ENCODE peak calls at places on chromosomes 16 and 17, in eight cellular contexts. One of them, this sample, is unnamed.

GRCh38 chr16:56708418-56708817 is 21.5 kb upstream of the NUP93 start:
- DNase-seq in left ventricle myocardium inferior: no peak
- DNase-seq in CD4-positive, CD25-positive, alpha-beta regulatory T cell: peak; percentile 86
- DNase-seq in mesendoderm: no peak
- DNase-seq in body of pancreas: no peak
- DNase-seq in heart right ventricle: no peak
- DNase-seq in fibroblast of lung: no peak
- DNase-seq in tibial artery: no peak
- DNase-seq in this sample: peak; percentile 35

GRCh38 chr17:57463103-57463885 is 207.0 kb downstream of the MSI2 start:
- DNase-seq in left ventricle myocardium inferior: no peak
- DNase-seq in CD4-positive, CD25-positive, alpha-beta regulatory T cell: peak; percentile 75
- DNase-seq in mesendoderm: no peak
- DNase-seq in body of pancreas: no peak
- DNase-seq in heart right ventricle: no peak
- DNase-seq in fibroblast of lung: peak; percentile 36
- DNase-seq in tibial artery: no peak
- DNase-seq in this sample: no peak

GRCh38 chr16:27287887-27288286 is 19.3 kb upstream of the NSMCE1 start:
- DNase-seq in left ventricle myocardium inferior: no peak
- DNase-seq in CD4-positive, CD25-positive, alpha-beta regulatory T cell: no peak
- DNase-seq in mesendoderm: no peak
- DNase-seq in body of pancreas: no peak
- DNase-seq in heart right ventricle: no peak
- DNase-seq in fibroblast of lung: no peak
- DNase-seq in tibial artery: no peak
- DNase-seq in this sample: no peak

GRCh38 chr16:19137621-19138128 is 23.9 kb downstream of the ITPRIPL2 start:
- DNase-seq in left ventricle myocardium inferior: no peak
- DNase-seq in CD4-positive, CD25-positive, alpha-beta regulatory T cell: no peak
- DNase-seq in mesendoderm: no peak
- DNase-seq in body of pancreas: no peak
- DNase-seq in heart right ventricle: no peak
- DNase-seq in fibroblast of lung: no peak
- DNase-seq in tibial artery: no peak
- DNase-seq in this sample: no peak

GRCh38 chr16:85381738-85382592 is 231.2 kb upstream of the GSE1 start:
- DNase-seq in left ventricle myocardium inferior: no peak
- DNase-seq in CD4-positive, CD25-positive, alpha-beta regulatory T cell: no peak
- DNase-seq in mesendoderm: peak; percentile 65
- DNase-seq in body of pancreas: no peak
- DNase-seq in heart right ventricle: no peak
- DNase-seq in fibroblast of lung: no peak
- DNase-seq in tibial artery: no peak
- DNase-seq in this sample: no peak

GRCh38 chr16:4414187-4414909 is 2.0 kb downstream of the CORO7 start:
- DNase-seq in left ventricle myocardium inferior: no peak
- DNase-seq in CD4-positive, CD25-positive, alpha-beta regulatory T cell: peak; percentile 98
- DNase-seq in mesendoderm: no peak
- DNase-seq in body of pancreas: peak; percentile 26
- DNase-seq in heart right ventricle: no peak
- DNase-seq in fibroblast of lung: no peak
- DNase-seq in tibial artery: no peak
- DNase-seq in this sample: peak; percentile 89

GRCh38 chr17:73342549-73343167 is 30.9 kb upstream of the CDC42EP4 start:
- DNase-seq in left ventricle myocardium inferior: no peak
- DNase-seq in CD4-positive, CD25-positive, alpha-beta regulatory T cell: no peak
- DNase-seq in mesendoderm: no peak
- DNase-seq in body of pancreas: no peak
- DNase-seq in heart right ventricle: no peak
- DNase-seq in fibroblast of lung: no peak
- DNase-seq in tibial artery: no peak
- DNase-seq in this sample: no peak

GRCh38 chr17:74842599-74843351 is 16.9 kb downstream of the GRIN2C start:
- DNase-seq in left ventricle myocardium inferior: peak; percentile 76
- DNase-seq in CD4-positive, CD25-positive, alpha-beta regulatory T cell: no peak
- DNase-seq in mesendoderm: peak; percentile 64
- DNase-seq in body of pancreas: peak; percentile 77
- DNase-seq in heart right ventricle: peak; percentile 62
- DNase-seq in fibroblast of lung: peak; percentile 63
- DNase-seq in tibial artery: no peak
- DNase-seq in this sample: no peak

GRCh38 chr16:68074850-68075249 is 10.3 kb upstream of the NFATC3 start:
- DNase-seq in left ventricle myocardium inferior: no peak
- DNase-seq in CD4-positive, CD25-positive, alpha-beta regulatory T cell: peak; percentile 87
- DNase-seq in mesendoderm: no peak
- DNase-seq in body of pancreas: peak; percentile 40
- DNase-seq in heart right ventricle: no peak
- DNase-seq in fibroblast of lung: no peak
- DNase-seq in tibial artery: no peak
- DNase-seq in this sample: peak; percentile 67

GRCh38 chr16:89122322-89122831 is 28.7 kb downstream of the ACSF3 start:
- DNase-seq in left ventricle myocardium inferior: no peak
- DNase-seq in CD4-positive, CD25-positive, alpha-beta regulatory T cell: peak; percentile 91
- DNase-seq in mesendoderm: no peak
- DNase-seq in body of pancreas: no peak
- DNase-seq in heart right ventricle: no peak
- DNase-seq in fibroblast of lung: no peak
- DNase-seq in tibial artery: no peak
- DNase-seq in this sample: peak; percentile 84

GRCh38 chr17:79530361-79531105 is 80.3 kb downstream of the RBFOX3 start:
- DNase-seq in left ventricle myocardium inferior: no peak
- DNase-seq in CD4-positive, CD25-positive, alpha-beta regulatory T cell: no peak
- DNase-seq in mesendoderm: no peak
- DNase-seq in body of pancreas: no peak
- DNase-seq in heart right ventricle: no peak
- DNase-seq in fibroblast of lung: no peak
- DNase-seq in tibial artery: no peak
- DNase-seq in this sample: no peak

GRCh38 chr17:31697838-31698237 is 161.2 kb downstream of the COPRS start:
- DNase-seq in left ventricle myocardium inferior: no peak
- DNase-seq in CD4-positive, CD25-positive, alpha-beta regulatory T cell: no peak
- DNase-seq in mesendoderm: peak; percentile 67
- DNase-seq in body of pancreas: no peak
- DNase-seq in heart right ventricle: no peak
- DNase-seq in fibroblast of lung: no peak
- DNase-seq in tibial artery: no peak
- DNase-seq in this sample: no peak

GRCh38 chr17:75250009-75250471 is 11.4 kb downstream of the GGA3 start:
- DNase-seq in left ventricle myocardium inferior: no peak
- DNase-seq in CD4-positive, CD25-positive, alpha-beta regulatory T cell: peak; percentile 82
- DNase-seq in mesendoderm: no peak
- DNase-seq in body of pancreas: no peak
- DNase-seq in heart right ventricle: no peak
- DNase-seq in fibroblast of lung: no peak
- DNase-seq in tibial artery: no peak
- DNase-seq in this sample: peak; percentile 38

GRCh38 chr17:28173801-28174200 is 131.3 kb downstream of the NLK start:
- DNase-seq in left ventricle myocardium inferior: no peak
- DNase-seq in CD4-positive, CD25-positive, alpha-beta regulatory T cell: no peak
- DNase-seq in mesendoderm: peak; percentile 29
- DNase-seq in body of pancreas: no peak
- DNase-seq in heart right ventricle: no peak
- DNase-seq in fibroblast of lung: no peak
- DNase-seq in tibial artery: no peak
- DNase-seq in this sample: no peak

GRCh38 chr16:4474192-4474961 is at the start of gene NMRAL1:
- DNase-seq in left ventricle myocardium inferior: peak; percentile 91
- DNase-seq in CD4-positive, CD25-positive, alpha-beta regulatory T cell: peak; percentile 96
- DNase-seq in mesendoderm: peak; percentile 98
- DNase-seq in body of pancreas: peak; percentile 92
- DNase-seq in heart right ventricle: peak; percentile 90
- DNase-seq in fibroblast of lung: peak; percentile 89
- DNase-seq in tibial artery: peak; percentile 89
- DNase-seq in this sample: peak; percentile 82

GRCh38 chr17:36922175-36922574 is 15.1 kb upstream of the LHX1 start:
- DNase-seq in left ventricle myocardium inferior: no peak
- DNase-seq in CD4-positive, CD25-positive, alpha-beta regulatory T cell: no peak
- DNase-seq in mesendoderm: no peak
- DNase-seq in body of pancreas: no peak
- DNase-seq in heart right ventricle: no peak
- DNase-seq in fibroblast of lung: no peak
- DNase-seq in tibial artery: no peak
- DNase-seq in this sample: no peak

GRCh38 chr17:36921131-36921851 is 16.0 kb upstream of the LHX1 start:
- DNase-seq in left ventricle myocardium inferior: no peak
- DNase-seq in CD4-positive, CD25-positive, alpha-beta regulatory T cell: peak; percentile 63
- DNase-seq in mesendoderm: peak; percentile 92
- DNase-seq in body of pancreas: no peak
- DNase-seq in heart right ventricle: no peak
- DNase-seq in fibroblast of lung: no peak
- DNase-seq in tibial artery: no peak
- DNase-seq in this sample: no peak

GRCh38 chr17:36920032-36921000 is 17.0 kb upstream of the LHX1 start:
- DNase-seq in left ventricle myocardium inferior: no peak
- DNase-seq in CD4-positive, CD25-positive, alpha-beta regulatory T cell: no peak
- DNase-seq in mesendoderm: peak; percentile 77
- DNase-seq in body of pancreas: no peak
- DNase-seq in heart right ventricle: no peak
- DNase-seq in fibroblast of lung: no peak
- DNase-seq in tibial artery: no peak
- DNase-seq in this sample: no peak

GRCh38 chr17:36918260-36918691 is 19.0 kb upstream of the LHX1 start:
- DNase-seq in left ventricle myocardium inferior: no peak
- DNase-seq in CD4-positive, CD25-positive, alpha-beta regulatory T cell: no peak
- DNase-seq in mesendoderm: peak; percentile 83
- DNase-seq in body of pancreas: no peak
- DNase-seq in heart right ventricle: no peak
- DNase-seq in fibroblast of lung: no peak
- DNase-seq in tibial artery: no peak
- DNase-seq in this sample: no peak

DNA sequence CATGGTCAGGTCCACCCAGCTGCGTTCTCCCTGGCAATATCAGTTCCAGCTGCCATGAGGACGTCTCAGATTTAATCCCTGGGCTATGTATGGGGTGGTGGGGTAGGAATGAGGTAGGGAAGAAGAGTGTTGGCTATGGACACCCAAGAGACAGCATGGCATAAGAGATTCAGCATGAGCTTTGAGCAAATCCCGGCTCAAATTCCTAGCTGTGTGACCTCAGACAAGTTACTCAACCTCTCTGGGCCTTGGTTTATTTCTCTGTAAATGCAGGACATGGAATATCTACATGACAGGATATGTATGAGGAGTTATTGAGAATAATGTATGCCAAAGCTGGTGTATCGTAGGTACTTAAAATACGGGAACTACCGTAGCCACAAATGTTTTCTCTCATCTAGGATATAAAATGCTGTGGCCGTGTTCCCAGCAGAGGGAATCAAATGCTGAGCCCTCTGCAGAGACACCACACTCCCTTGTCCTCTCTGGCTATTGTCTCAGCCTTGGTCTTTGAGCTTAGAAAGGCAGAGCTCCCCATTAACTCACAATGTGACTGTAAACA is 17.8 kb upstream of the LHX1 start:
- DNase-seq in left ventricle myocardium inferior: no peak
- DNase-seq in CD4-positive, CD25-positive, alpha-beta regulatory T cell: no peak
- DNase-seq in mesendoderm: no peak
- DNase-seq in body of pancreas: no peak
- DNase-seq in heart right ventricle: no peak
- DNase-seq in fibroblast of lung: no peak
- DNase-seq in tibial artery: no peak
- DNase-seq in this sample: no peak
- H3K4me1 ChIP-seq in left ventricle myocardium inferior: no peaks in the 10 kb centered on the region
- H3K4me1 ChIP-seq in CD4-positive, CD25-positive, alpha-beta regulatory T cell: no peaks in the 10 kb centered on the region
- H3K4me1 ChIP-seq in mesendoderm: peaks cover 44% of the 10 kb centered on the region
- H3K4me1 ChIP-seq in body of pancreas: no peaks in the 10 kb centered on the region
- H3K4me1 ChIP-seq in heart right ventricle: no peaks in the 10 kb centered on the region
- H3K4me1 ChIP-seq in fibroblast of lung: no peaks in the 10 kb centered on the region
- H3K4me1 ChIP-seq in tibial artery: no peaks in the 10 kb centered on the region
- H3K4me1 ChIP-seq in this sample: no peaks in the 10 kb centered on the region

GRCh38 chr16:10256855-10257641 is 74.8 kb upstream of the GRIN2A start:
- DNase-seq in left ventricle myocardium inferior: no peak
- DNase-seq in CD4-positive, CD25-positive, alpha-beta regulatory T cell: peak; percentile 51
- DNase-seq in mesendoderm: peak; percentile 62
- DNase-seq in body of pancreas: peak; percentile 32
- DNase-seq in heart right ventricle: peak; percentile 17
- DNase-seq in fibroblast of lung: peak; percentile 3
- DNase-seq in tibial artery: no peak
- DNase-seq in this sample: peak; percentile 42
- H3K4me3 ChIP-seq in left ventricle myocardium inferior: no peak overlapping the region
- H3K4me3 ChIP-seq in CD4-positive, CD25-positive, alpha-beta regulatory T cell: no peak overlapping the region
- H3K4me3 ChIP-seq in mesendoderm: no peak overlapping the region
- H3K4me3 ChIP-seq in body of pancreas: no peak overlapping the region
- H3K4me3 ChIP-seq in heart right ventricle: no peak overlapping the region
- H3K4me3 ChIP-seq in fibroblast of lung: no peak overlapping the region
- H3K4me3 ChIP-seq in tibial artery: no peak overlapping the region
- H3K4me3 ChIP-seq in this sample: no peak overlapping the region

DNA sequence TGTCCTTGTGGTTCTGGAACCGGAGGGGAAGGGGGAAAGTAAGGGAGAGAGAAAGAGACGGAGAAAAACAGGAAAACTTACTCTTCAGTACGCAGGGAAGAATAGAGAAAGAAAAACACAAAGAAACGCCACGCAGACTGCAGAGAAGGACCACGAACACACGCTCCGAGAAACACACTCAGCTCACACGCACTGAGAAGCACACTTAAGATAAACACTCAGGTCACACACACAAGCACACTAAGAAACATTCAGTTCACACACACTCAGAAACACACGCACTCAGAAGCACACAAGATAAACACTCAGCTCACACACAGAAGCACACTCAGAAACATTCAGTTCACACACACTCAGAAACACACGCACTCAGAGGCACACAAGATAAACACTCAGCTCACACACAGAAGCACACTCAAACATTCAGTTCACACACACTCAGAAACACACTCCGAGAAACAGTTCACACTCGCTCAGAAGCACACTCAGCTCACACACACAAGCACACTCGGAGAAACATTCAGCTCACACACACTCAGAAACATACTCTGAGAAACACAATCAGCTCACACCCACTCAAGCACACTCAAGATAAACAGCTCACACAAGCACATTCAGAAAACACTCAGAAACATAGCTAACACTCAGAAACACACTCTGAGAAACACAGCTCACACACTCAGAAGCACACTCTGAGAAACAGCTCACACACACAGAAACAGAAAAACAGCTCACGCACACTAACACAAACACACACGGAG is 754 bp downstream of the TMEM98 start:
- DNase-seq in left ventricle myocardium inferior: no peak
- DNase-seq in CD4-positive, CD25-positive, alpha-beta regulatory T cell: no peak
- DNase-seq in mesendoderm: no peak
- DNase-seq in body of pancreas: no peak
- DNase-seq in heart right ventricle: no peak
- DNase-seq in fibroblast of lung: peak; percentile 40
- DNase-seq in tibial artery: no peak
- DNase-seq in this sample: no peak
- H3K27ac ChIP-seq in left ventricle myocardium inferior: peak overlapping the region; percentile 57
- H3K27ac ChIP-seq in CD4-positive, CD25-positive, alpha-beta regulatory T cell: no peak overlapping the region
- H3K27ac ChIP-seq in mesendoderm: peak overlapping the region; percentile 14
- H3K27ac ChIP-seq in body of pancreas: peak overlapping the region; percentile 42
- H3K27ac ChIP-seq in heart right ventricle: no peak overlapping the region
- H3K27ac ChIP-seq in fibroblast of lung: peak overlapping the region; percentile 62
- H3K27ac ChIP-seq in tibial artery: peak overlapping the region; percentile 83
- H3K27ac ChIP-seq in this sample: no peak overlapping the region

DNA sequence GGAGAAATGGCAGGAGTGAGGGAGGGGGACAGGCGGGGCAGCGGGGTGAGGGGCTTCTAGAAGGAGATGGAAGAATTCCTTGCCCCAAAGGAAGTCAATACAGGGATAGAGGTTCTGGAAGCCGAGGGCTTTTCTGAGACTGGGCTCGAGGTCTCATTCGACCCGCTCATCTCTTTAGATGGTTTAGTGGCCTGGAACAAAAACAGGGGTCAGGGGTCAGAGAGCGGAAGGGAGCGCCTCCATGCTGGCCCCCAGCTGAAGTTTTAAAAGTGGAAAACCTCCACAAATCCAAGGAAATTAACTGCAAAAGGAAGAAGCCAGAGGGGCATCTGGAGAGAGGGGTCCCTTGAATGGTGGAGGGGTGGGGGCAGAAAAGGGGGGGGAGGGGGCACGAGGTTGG is 72.5 kb downstream of the SRCIN1 start:
- DNase-seq in left ventricle myocardium inferior: no peak
- DNase-seq in CD4-positive, CD25-positive, alpha-beta regulatory T cell: no peak
- DNase-seq in mesendoderm: no peak
- DNase-seq in body of pancreas: no peak
- DNase-seq in heart right ventricle: no peak
- DNase-seq in fibroblast of lung: no peak
- DNase-seq in tibial artery: no peak
- DNase-seq in this sample: no peak
- H3K4me1 ChIP-seq in left ventricle myocardium inferior: no peaks in the 10 kb centered on the region
- H3K4me1 ChIP-seq in CD4-positive, CD25-positive, alpha-beta regulatory T cell: no peaks in the 10 kb centered on the region
- H3K4me1 ChIP-seq in mesendoderm: no peaks in the 10 kb centered on the region
- H3K4me1 ChIP-seq in body of pancreas: no peaks in the 10 kb centered on the region
- H3K4me1 ChIP-seq in heart right ventricle: no peaks in the 10 kb centered on the region
- H3K4me1 ChIP-seq in fibroblast of lung: no peaks in the 10 kb centered on the region
- H3K4me1 ChIP-seq in tibial artery: no peaks in the 10 kb centered on the region
- H3K4me1 ChIP-seq in this sample: no peaks in the 10 kb centered on the region